ENCODE peak calls at places on chromosomes 6 and 20, in four cellular contexts. U is left ventricle myocardium inferior, Y is GM12878, J is prostate gland. R is an unnamed sample.

GRCh38 chr20:57986776-57987175 is 241.7 kb downstream of the ANKRD60 start:
- DNase-seq in U (no peak), Y (no peak), J (no peak), R (no peak)

GRCh38 chr6:147802400-147802799 is 293.9 kb downstream of the SAMD5 start:
- DNase-seq in U (no peak), Y (no peak), J (no peak), R (no peak)

GRCh38 chr6:52840763-52841585 is at the start of gene GSTA5:
- DNase-seq in J (peak), U (no peak), Y (no peak), R (no peak)

GRCh38 chr6:162198072-162198471 is 529.5 kb downstream of the PRKN start:
- DNase-seq in U (no peak), Y (no peak), J (no peak), R (no peak)

GRCh38 chr6:4957521-4958231 is 46.2 kb downstream of the RPP40 start:
- DNase-seq in U (no peak), Y (no peak), J (no peak), R (no peak)

GRCh38 chr6:95670011-95670463 is 92.7 kb downstream of the MANEA start:
- DNase-seq in Y (no peak), U (no peak), J (no peak), R (no peak)

GRCh38 chr6:47075741-47076421 is 33.7 kb upstream of the ADGRF1 start:
- DNase-seq in J (peak), U (no peak), Y (no peak), R (no peak)

GRCh38 chr6:25694366-25694765 is 42.4 kb downstream of the SCGN start:
- DNase-seq in Y (no peak), J (no peak), U (no peak), R (no peak)

GRCh38 chr6:72589096-72589495 is 32.8 kb upstream of the KCNQ5 start:
- DNase-seq in Y (no peak), J (no peak), U (no peak), R (no peak)

GRCh38 chr20:57619053-57619831 is 984 bp downstream of the ZBP1 start:
- DNase-seq in Y (peak), J (no peak), U (peak), R (peak)

GRCh38 chr20:8670207-8670899 is 398.5 kb upstream of the PLCB4 start:
- DNase-seq in Y (no peak), J (no peak), U (no peak), R (no peak)

GRCh38 chr20:62819494-62820174 is 2.8 kb downstream of the COL9A3 start:
- DNase-seq in Y (no peak), J (no peak), U (no peak), R (no peak)

GRCh38 chr20:60062431-60063336 is 104.5 kb downstream of the CDH26 start:
- DNase-seq in Y (no peak), U (no peak), J (no peak), R (no peak)

GRCh38 chr6:1461207-1461606 is 71.8 kb downstream of the FOXF2 start:
- DNase-seq in U (no peak), J (no peak), Y (peak), R (peak)

GRCh38 chr6:103687430-103687829 is 1172.3 kb downstream of the HACE1 start:
- DNase-seq in U (no peak), J (no peak), Y (no peak), R (no peak)

GRCh38 chr20:15854871-15855270 is 718.4 kb downstream of the KIF16B start:
- DNase-seq in Y (no peak), U (no peak), J (no peak), R (no peak)

GRCh38 chr20:44495802-44496481 is 20.3 kb downstream of the TTPAL start:
- DNase-seq in Y (no peak), J (no peak), U (no peak), R (no peak)

GRCh38 chr20:931401-931800 is 15.3 kb upstream of the ANGPT4 start:
- DNase-seq in Y (no peak), J (no peak), U (no peak), R (no peak)

GRCh38 chr6:168468046-168468445 is 27.1 kb downstream of the SMOC2 start:
- DNase-seq in U (no peak), J (no peak), Y (no peak), R (no peak)

GRCh38 chr6:125792172-125792571 is 1.4 kb downstream of the NCOA7 start:
- DNase-seq in U (no peak), Y (no peak), J (no peak), R (no peak)
- H3K4me3 ChIP-seq in U (peak), Y (peak), J (no peak), R (peak)

GRCh38 chr6:164347455-164347854 is 932.9 kb downstream of the QKI start:
- DNase-seq in Y (no peak), U (no peak), J (no peak), R (no peak)
- TF ChIP-seq CTCF in Y (no peak), U (no peak), J (no peak), R (no peak)

GRCh38 chr6:123263981-123264380 is 267.9 kb downstream of the CLVS2 start:
- DNase-seq in J (no peak), Y (no peak), U (no peak), R (no peak)
- H3K4me3 ChIP-seq in J (no peak), Y (no peak), U (no peak), R (no peak)

GRCh38 chr20:23666189-23666588 is 22.6 kb downstream of the CST4 start:
- DNase-seq in J (no peak), U (no peak), Y (no peak), R (no peak)
- TF ChIP-seq CTCF in J (no peak), U (no peak), Y (no peak), R (no peak)

DNA sequence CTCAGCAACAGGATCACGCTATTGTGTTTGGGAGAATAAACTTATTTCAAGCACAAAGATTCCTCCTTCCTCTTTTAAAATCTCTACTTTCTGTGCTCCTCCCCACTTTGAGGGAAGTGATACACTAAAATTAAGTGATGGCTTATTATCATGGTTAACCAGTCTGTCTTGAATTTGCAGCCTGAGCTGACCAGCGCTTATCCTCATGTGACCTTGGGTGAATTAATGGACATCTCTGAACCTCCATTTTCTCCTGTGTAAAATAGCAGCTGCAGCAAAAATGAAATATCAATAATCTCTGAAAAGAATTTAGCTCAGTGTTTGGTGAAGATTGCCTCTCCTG is 222.6 kb downstream of the BCAS1 start:
- DNase-seq in J (no peak), U (no peak), Y (no peak), R (no peak)
- H3K4me3 ChIP-seq in J (no peak), U (no peak), Y (no peak), R (no peak)

GRCh38 chr6:33339193-33339592 is 21.6 kb upstream of the ZBTB22 start:
- DNase-seq in J (no peak), Y (no peak), U (no peak), R (no peak)

GRCh38 chr6:33343953-33344611 is 26.5 kb upstream of the ZBTB22 start:
- DNase-seq in Y (no peak), U (no peak), J (no peak), R (peak)

GRCh38 chr6:33347816-33348215 is 30.3 kb upstream of the ZBTB22 start:
- DNase-seq in Y (no peak), U (no peak), J (no peak), R (no peak)

GRCh38 chr6:33344771-33345697 is 27.5 kb upstream of the ZBTB22 start:
- DNase-seq in Y (peak), J (peak), U (peak), R (peak)
- TF ChIP-seq CTCF in Y (peak), J (peak), U (peak), R (peak)

DNA sequence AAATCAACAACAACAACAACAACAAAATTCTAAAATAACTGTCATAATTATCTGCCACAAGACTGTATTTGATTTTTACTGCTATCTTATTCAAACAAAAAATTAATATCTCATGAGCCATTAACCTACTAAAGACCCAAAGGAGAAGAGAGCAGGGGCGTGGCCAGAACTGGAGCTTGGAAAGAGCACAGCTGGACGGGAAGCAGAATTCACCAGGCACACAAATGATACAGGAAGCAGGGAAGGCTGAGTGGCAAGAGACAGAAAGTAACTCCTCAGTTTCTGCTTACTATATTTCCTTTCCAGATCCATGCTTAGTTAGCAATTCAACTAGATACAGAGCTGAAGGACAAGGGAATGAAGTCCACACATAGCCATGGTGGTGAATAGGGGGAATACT is 54.4 kb downstream of the FKBP5 start:
- DNase-seq in Y (no peak), U (peak), J (no peak), R (no peak)
- H3K4me3 ChIP-seq in Y (no peak), U (no peak), J (no peak), R (no peak)

DNA sequence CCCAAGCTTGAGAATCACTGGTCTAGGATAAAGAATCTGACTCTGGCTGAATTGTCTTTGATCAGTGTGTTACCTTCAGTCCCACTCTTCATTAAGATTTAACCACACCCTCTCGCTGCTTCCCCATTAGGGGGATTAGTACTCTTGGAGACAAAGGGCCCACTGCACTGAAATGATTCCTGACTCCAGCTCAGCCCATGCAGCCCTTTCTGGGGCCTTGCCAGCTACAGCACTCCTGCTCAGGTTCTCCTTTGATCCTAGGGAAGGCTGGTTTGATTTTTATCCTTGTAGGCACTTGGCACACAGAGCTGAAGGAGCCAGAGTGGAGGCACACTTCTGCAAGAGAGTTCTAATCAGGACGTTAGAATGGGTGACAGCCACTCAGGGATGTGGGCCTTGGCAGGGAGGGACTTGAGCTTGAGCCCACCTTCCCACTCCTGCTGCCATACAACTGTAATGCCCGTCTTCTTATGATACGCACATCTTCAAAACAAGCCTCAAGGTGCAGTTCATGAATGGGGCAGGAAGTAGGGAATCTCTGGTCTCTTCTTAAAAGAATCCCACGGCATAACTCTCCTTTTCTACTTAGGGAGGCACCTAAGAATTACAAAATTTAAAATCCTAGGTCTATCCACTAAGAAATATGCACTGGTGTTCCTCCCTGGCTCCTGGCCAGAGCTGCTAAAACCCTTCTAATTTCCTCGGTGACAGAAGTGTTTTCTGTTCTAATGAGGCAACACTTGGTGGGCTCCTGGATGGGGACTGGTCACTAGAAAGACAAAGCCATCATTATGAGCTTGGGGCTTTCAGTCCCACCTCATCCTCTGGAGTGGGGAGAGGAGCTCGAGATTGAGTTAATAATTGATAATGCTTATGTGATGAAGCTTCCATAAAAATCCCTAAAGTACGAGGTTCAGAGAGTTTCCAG is 1.5 kb upstream of the SLA2 start:
- DNase-seq in Y (no peak), J (no peak), U (no peak), R (no peak)
- TF ChIP-seq CTCF in Y (no peak), J (no peak), U (no peak), R (no peak)

DNA sequence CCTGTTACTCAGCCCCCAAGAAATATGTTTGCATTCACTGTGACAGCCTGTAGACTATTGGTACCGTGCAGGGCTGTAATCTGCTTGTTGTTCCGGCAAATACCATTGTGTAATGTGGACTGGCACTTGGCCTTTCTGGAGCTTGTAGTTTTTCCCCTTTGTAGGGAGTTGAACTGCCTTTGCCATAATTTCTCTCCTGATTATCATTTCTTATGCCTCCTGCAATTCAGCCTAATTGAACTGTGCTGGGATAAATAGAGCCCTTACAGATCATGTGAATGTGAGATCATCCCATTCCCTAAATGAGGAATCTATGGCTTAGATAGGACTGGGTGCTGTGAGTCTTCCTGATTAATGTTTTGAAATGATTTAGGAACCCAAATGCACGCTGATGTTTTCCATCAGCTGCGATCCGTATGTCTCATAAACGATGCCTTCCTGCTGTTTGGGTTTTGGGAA is 185.1 kb downstream of the JARID2 start:
- DNase-seq in U (no peak), Y (no peak), J (no peak), R (no peak)
- H3K4me3 ChIP-seq in U (no peak), Y (no peak), J (no peak), R (no peak)

DNA sequence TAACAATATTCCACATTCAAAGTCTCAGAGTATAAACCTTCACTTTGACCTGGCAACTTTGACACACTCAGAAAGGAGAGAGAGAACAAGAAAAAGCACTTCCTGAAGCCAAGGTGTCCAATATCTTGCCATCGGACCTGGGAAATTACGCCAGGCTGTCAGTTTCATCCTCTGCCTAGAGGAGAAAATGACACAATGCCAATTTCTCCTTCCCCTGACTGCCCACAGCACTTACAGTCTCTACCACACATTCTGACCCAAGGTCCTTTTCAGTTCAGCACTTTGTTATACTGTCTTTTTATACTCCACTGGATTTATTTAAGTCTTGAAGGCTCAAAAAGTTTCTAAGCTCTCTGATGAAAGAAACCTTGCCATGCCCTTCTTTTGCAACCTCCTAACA is 250.4 kb downstream of the GMPR start:
- DNase-seq in Y (no peak), J (no peak), U (no peak), R (no peak)
- TF ChIP-seq CTCF in Y (no peak), J (no peak), U (no peak), R (no peak)